ENCODE peak calls at places on chromosomes 7 and 10, in seven cellular contexts. C is adrenal gland, S is neural progenitor cell, J is heart left ventricle, K is cardiac muscle cell, D is stomach, O is pancreas. M is an unnamed sample.

GRCh38 chr7:41993173-41993867 is 243.7 kb downstream of the GLI3 start:
- DNase-seq in O (no peak), K (no peak), J (no peak), C (no peak), S (no peak), D (no peak), M (no peak)

GRCh38 chr10:76336213-76336963 is 905.0 kb downstream of the LRMDA start:
- DNase-seq in J (no peak), O (no peak), C (peak; percentile 31), K (no peak), D (no peak), S (no peak), M (no peak)

GRCh38 chr7:151822541-151823181 is 54.3 kb downstream of the PRKAG2 start:
- DNase-seq in K (no peak), C (no peak), S (no peak), O (peak; percentile 63), J (no peak), D (no peak), M (no peak)

GRCh38 chr10:21329995-21330627 is 195.4 kb downstream of the SKIDA1 start:
- DNase-seq in O (peak; percentile 19), D (no peak), C (peak; percentile 64), K (no peak), S (no peak), J (no peak), M (no peak)

GRCh38 chr10:60531006-60531405 is 141.3 kb upstream of the ANK3 start:
- DNase-seq in D (no peak), J (no peak), C (no peak), S (no peak), K (no peak), O (no peak), M (no peak)

GRCh38 chr7:575425-576366 is 56.0 kb upstream of the PDGFA start:
- DNase-seq in C (no peak), J (no peak), D (no peak), K (no peak), S (no peak), O (no peak), M (no peak)

GRCh38 chr10:16941865-16942264 is 124.6 kb upstream of the RSU1 start:
- DNase-seq in O (no peak), C (no peak), K (no peak), S (no peak), D (no peak), J (no peak), M (no peak)

GRCh38 chr7:1812693-1813393 is 142.8 kb downstream of the ELFN1 start:
- DNase-seq in C (no peak), K (peak; percentile 44), J (no peak), S (peak; percentile 69), D (no peak), O (no peak), M (no peak)

GRCh38 chr7:108307246-108307982 is 148.8 kb downstream of the NRCAM start:
- DNase-seq in K (no peak), C (no peak), O (no peak), S (no peak), D (no peak), J (no peak), M (no peak)

GRCh38 chr7:5064391-5065106 is 18.9 kb downstream of the RBAK start:
- DNase-seq in J (no peak), D (no peak), S (no peak), K (no peak), C (no peak), O (no peak), M (no peak)

GRCh38 chr7:151459726-151460473 is 20.0 kb upstream of the CRYGN start:
- DNase-seq in D (peak; percentile 73), O (peak; percentile 66), J (peak; percentile 78), K (peak; percentile 81), S (peak; percentile 57), C (peak; percentile 92), M (peak; percentile 95)

GRCh38 chr7:40899151-40899550 is 764.3 kb downstream of the SUGCT start:
- DNase-seq in O (no peak), K (no peak), J (no peak), D (no peak), C (no peak), S (no peak), M (no peak)

DNA sequence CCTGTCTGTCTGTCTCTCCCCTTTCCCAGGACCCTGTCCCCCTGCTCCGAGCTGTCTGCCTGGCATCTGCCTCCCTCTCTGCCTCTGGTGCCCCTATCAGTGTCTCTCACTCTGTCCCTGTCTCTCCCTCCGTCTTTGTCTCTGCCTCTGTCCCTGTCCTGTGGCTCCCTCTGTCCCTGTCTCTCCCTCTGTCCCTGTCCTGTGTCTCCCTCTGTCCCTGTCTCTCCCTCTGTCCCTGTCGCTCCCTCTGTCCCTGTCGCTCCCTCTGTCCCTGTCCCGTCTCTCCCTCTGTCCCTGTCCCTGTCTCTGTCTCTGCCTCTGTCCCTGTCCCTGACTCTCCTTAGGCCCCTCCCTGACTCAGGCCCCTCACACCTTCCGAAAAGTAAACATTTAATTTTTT is 75.0 kb upstream of the PAX2 start:
- DNase-seq in J (no peak), O (no peak), D (no peak), C (no peak), S (no peak), K (no peak), M (no peak)
- H3K27me3 ChIP-seq in J (peaks cover 59% of the 10 kb centered on the region), O (peaks cover 2% of the 10 kb centered on the region), D (peaks cover 99% of the 10 kb centered on the region), C (peaks cover 43% of the 10 kb centered on the region), S (peaks cover 100% of the 10 kb centered on the region), K (peaks cover 81% of the 10 kb centered on the region), M (peaks cover 6% of the 10 kb centered on the region)

DNA sequence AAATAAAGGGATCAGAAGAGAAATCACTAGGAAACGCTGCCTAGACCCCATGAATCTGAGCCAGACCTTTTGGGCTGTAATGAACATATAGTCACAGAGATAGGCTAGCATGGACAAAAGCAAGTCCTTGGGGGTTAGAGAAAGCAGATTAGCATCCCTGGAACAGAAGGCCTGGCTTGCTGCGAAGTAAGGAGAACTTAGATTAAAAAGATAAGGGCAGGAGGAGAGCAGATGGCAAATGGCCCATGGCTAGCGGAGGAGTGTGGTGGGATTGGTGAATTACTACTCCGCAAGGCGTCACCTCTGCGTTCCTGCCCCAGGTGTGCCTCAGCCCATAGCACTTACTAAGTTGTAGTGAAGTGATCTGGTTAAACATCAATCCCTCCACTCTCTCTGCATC is 92.3 kb upstream of the ZNF438 start:
- DNase-seq in D (no peak), J (no peak), C (no peak), O (no peak), K (no peak), S (no peak), M (no peak)
- H3K4me1 ChIP-seq in D (no peaks in the 10 kb centered on the region), J (peaks cover 11% of the 10 kb centered on the region), C (no peaks in the 10 kb centered on the region), O (no peaks in the 10 kb centered on the region), K (no peaks in the 10 kb centered on the region), S (peaks cover under 1% of the 10 kb centered on the region), M (peaks cover 8% of the 10 kb centered on the region)

GRCh38 chr10:44566786-44567185 is 181.9 kb upstream of the CXCL12 start:
- DNase-seq in K (no peak), D (no peak), O (no peak), J (no peak), C (no peak), S (no peak), M (no peak)

GRCh38 chr10:44571701-44572100 is 186.8 kb upstream of the CXCL12 start:
- DNase-seq in C (no peak), D (no peak), K (no peak), J (no peak), O (no peak), S (no peak), M (no peak)

GRCh38 chr10:44567471-44567870 is 182.6 kb upstream of the CXCL12 start:
- DNase-seq in D (no peak), O (no peak), C (no peak), S (no peak), K (no peak), J (no peak), M (no peak)

GRCh38 chr10:44572146-44572545 is 187.2 kb upstream of the CXCL12 start:
- DNase-seq in K (no peak), O (no peak), J (no peak), C (no peak), D (no peak), S (no peak), M (no peak)

DNA sequence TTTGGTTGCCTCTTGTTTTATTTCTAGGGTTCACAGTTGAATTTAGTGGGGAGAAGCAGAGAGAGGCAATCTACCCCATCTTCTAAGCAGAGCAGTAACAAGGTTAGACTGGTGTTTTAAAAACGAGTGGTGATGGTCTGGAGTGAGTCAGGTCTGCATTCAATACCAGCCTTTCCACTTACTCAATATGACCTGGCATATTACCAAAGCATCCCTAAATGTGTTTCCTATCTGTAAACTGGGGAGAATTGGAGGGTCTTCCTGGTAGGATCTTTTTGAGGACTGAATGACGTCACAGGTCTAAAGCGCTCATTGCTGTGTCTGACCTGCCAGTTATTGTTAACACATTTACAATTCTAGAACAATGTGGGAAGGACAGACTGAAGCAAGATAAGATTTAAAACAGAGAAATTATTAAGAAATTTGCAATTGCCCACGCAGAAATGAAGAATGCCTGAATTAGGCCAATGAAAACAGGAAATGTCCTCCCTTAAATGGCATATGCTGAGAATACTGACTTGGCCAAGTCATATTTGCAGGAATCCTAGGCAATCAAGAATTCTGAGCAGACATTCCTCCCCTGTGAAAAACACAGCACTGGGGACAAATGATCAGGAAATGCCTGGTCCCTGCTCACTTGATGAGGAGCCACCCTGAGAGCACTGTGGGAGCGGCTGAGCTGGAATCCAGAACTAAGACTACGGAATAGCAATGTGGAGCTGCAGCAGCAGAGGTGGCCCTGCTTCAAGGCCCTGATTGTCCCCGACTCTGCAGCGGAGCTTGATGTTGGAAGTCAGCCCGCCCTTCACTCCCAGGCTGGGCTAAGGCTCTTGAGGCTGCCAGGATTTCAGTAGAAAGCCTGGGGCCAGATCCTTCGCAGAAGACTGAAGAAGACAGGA is 184.5 kb upstream of the CXCL12 start:
- DNase-seq in D (no peak), S (no peak), O (no peak), J (no peak), K (no peak), C (peak; percentile 36), M (peak; percentile 87)
- H3K27ac ChIP-seq in D (no peak overlapping the region), S (no peak overlapping the region), O (no peak overlapping the region), J (no peak overlapping the region), K (no peak overlapping the region), C (no peak overlapping the region), M (peak overlapping the region; percentile 79)

GRCh38 chr10:100742936-100743335 is 2.4 kb upstream of the PAX2 start:
- DNase-seq in O (no peak), D (no peak), S (no peak), K (no peak), C (no peak), J (no peak), M (no peak)
- H3K27me3 ChIP-seq in O (peaks cover 2% of the 10 kb centered on the region), D (peaks cover 100% of the 10 kb centered on the region), S (peaks cover 100% of the 10 kb centered on the region), K (peaks cover 100% of the 10 kb centered on the region), C (peaks cover 90% of the 10 kb centered on the region), J (peaks cover 93% of the 10 kb centered on the region), M (peaks cover 81% of the 10 kb centered on the region)

GRCh38 chr7:69622960-69623359 is 24.7 kb downstream of the AUTS2 start:
- DNase-seq in O (no peak), J (no peak), C (no peak), K (no peak), S (no peak), D (no peak), M (no peak)
- H3K4me1 ChIP-seq in O (no peaks in the 10 kb centered on the region), J (peaks cover 14% of the 10 kb centered on the region), C (no peaks in the 10 kb centered on the region), K (peaks cover 56% of the 10 kb centered on the region), S (peaks cover 48% of the 10 kb centered on the region), D (no peaks in the 10 kb centered on the region), M (no peaks in the 10 kb centered on the region)

M was measured in ascending aorta.